ENCODE peak calls at places on chromosome 21, in seven cellular contexts. N, Q, S, W, V, I and M are unnamed samples.

GRCh38 chr21:27423073-27423472 is 456.2 kb upstream of the ADAMTS5 start:
- DNase-seq in S (no peak), V (no peak), Q (peak; percentile 85), I (no peak), W (peak; percentile 52), N (peak; percentile 65), M (peak; percentile 85)

GRCh38 chr21:40404319-40404906 is 442.5 kb downstream of the DSCAM start:
- DNase-seq in W (no peak), I (no peak), Q (no peak), N (no peak), V (no peak), S (no peak), M (no peak)

GRCh38 chr21:28704746-28705145 is 287.9 kb downstream of the LTN1 start:
- DNase-seq in V (no peak), N (no peak), S (no peak), I (no peak), W (no peak), Q (peak; percentile 74), M (no peak)

GRCh38 chr21:31905444-31906400 is 32.9 kb downstream of the HUNK start:
- DNase-seq in I (no peak), S (no peak), N (no peak), Q (no peak), W (no peak), V (no peak), M (no peak)

GRCh38 chr21:41580758-41581554 is 73.0 kb upstream of the TMPRSS2 start:
- DNase-seq in S (no peak), Q (no peak), N (peak; percentile 76), W (no peak), V (no peak), I (no peak), M (no peak)

GRCh38 chr21:25552856-25553255 is 54.4 kb downstream of the MRPL39 start:
- DNase-seq in V (no peak), I (no peak), W (no peak), S (no peak), Q (no peak), N (no peak), M (no peak)

GRCh38 chr21:41147979-41148355 is 20.0 kb upstream of the BACE2 start:
- DNase-seq in Q (no peak), W (no peak), N (no peak), I (no peak), S (no peak), V (no peak), M (no peak)

GRCh38 chr21:33230518-33231324 is 983 bp downstream of the IFNAR2 start:
- DNase-seq in I (peak; percentile 83), W (no peak), V (peak; percentile 40), S (no peak), N (peak; percentile 84), Q (peak; percentile 72), M (peak; percentile 84)

GRCh38 chr21:41932576-41933258 is 21.1 kb downstream of the C2CD2 start:
- DNase-seq in W (no peak), Q (peak; percentile 62), V (no peak), S (no peak), N (no peak), I (no peak), M (no peak)

GRCh38 chr21:42429021-42429420 is 25.3 kb downstream of the UBASH3A start:
- DNase-seq in W (no peak), Q (no peak), N (no peak), V (no peak), I (no peak), S (no peak), M (peak; percentile 32)

GRCh38 chr21:16634522-16634914 is 878.3 kb upstream of the CXADR start:
- DNase-seq in N (no peak), W (no peak), S (no peak), Q (no peak), V (no peak), I (no peak), M (no peak)

GRCh38 chr21:25031750-25032149 is 575.5 kb downstream of the MRPL39 start:
- DNase-seq in V (no peak), W (no peak), S (no peak), I (no peak), Q (no peak), N (no peak), M (no peak)

GRCh38 chr21:27476696-27477095 is 509.8 kb upstream of the ADAMTS5 start:
- DNase-seq in V (no peak), Q (no peak), S (no peak), N (no peak), I (peak; percentile 28), W (no peak), M (no peak)

GRCh38 chr21:15604424-15604823 is 125.4 kb upstream of the USP25 start:
- DNase-seq in N (no peak), I (peak; percentile 21), Q (no peak), V (no peak), S (no peak), W (no peak), M (no peak)

GRCh38 chr21:43573921-43574320 is 85.4 kb downstream of the HSF2BP start:
- DNase-seq in W (no peak), N (no peak), I (no peak), Q (no peak), V (no peak), S (no peak), M (no peak)

GRCh38 chr21:44867999-44868700 is 5.3 kb downstream of the PTTG1IP start:
- DNase-seq in V (no peak), Q (no peak), S (no peak), N (peak; percentile 49), I (no peak), W (no peak), M (no peak)
- H3K4me1 ChIP-seq in V (peaks cover 60% of the 10 kb centered on the region), Q (peaks cover 88% of the 10 kb centered on the region), S (peaks cover 25% of the 10 kb centered on the region), N (peaks cover 33% of the 10 kb centered on the region), I (peaks cover 64% of the 10 kb centered on the region), W (no peaks in the 10 kb centered on the region), M (peaks cover 68% of the 10 kb centered on the region)

GRCh38 chr21:39348040-39348354 is 891 bp downstream of the HMGN1 start:
- DNase-seq in W (no peak), S (no peak), V (no peak), I (no peak), N (no peak), Q (no peak), M (no peak)
- TF ChIP-seq POLR2A in W (no peak), S (no peak), V (no peak), I (no peak), N (no peak), Q (no peak), M (no peak)

GRCh38 chr21:37469441-37469840 is 102.9 kb downstream of the DYRK1A start:
- DNase-seq in W (no peak), V (no peak), Q (no peak), N (no peak), S (no peak), I (no peak), M (no peak)

GRCh38 chr21:37463083-37463780 is 96.7 kb downstream of the DYRK1A start:
- DNase-seq in S (no peak), V (peak; percentile 17), I (peak; percentile 71), N (no peak), W (no peak), Q (no peak), M (no peak)

GRCh38 chr21:37472581-37472980 is 106.0 kb downstream of the DYRK1A start:
- DNase-seq in S (no peak), V (no peak), N (no peak), Q (no peak), W (no peak), I (no peak), M (no peak)

GRCh38 chr21:37462087-37462861 is 95.7 kb downstream of the DYRK1A start:
- DNase-seq in Q (no peak), I (no peak), W (no peak), V (no peak), S (no peak), N (no peak), M (no peak)

GRCh38 chr21:37467082-37467481 is 100.5 kb downstream of the DYRK1A start:
- DNase-seq in S (no peak), Q (no peak), I (no peak), N (no peak), W (no peak), V (no peak), M (no peak)
- H3K4me1 ChIP-seq in S (no peaks in the 10 kb centered on the region), Q (peaks cover 59% of the 10 kb centered on the region), I (peaks cover 7% of the 10 kb centered on the region), N (peaks cover 4% of the 10 kb centered on the region), W (no peaks in the 10 kb centered on the region), V (peaks cover 20% of the 10 kb centered on the region), M (peaks cover 25% of the 10 kb centered on the region)

DNA sequence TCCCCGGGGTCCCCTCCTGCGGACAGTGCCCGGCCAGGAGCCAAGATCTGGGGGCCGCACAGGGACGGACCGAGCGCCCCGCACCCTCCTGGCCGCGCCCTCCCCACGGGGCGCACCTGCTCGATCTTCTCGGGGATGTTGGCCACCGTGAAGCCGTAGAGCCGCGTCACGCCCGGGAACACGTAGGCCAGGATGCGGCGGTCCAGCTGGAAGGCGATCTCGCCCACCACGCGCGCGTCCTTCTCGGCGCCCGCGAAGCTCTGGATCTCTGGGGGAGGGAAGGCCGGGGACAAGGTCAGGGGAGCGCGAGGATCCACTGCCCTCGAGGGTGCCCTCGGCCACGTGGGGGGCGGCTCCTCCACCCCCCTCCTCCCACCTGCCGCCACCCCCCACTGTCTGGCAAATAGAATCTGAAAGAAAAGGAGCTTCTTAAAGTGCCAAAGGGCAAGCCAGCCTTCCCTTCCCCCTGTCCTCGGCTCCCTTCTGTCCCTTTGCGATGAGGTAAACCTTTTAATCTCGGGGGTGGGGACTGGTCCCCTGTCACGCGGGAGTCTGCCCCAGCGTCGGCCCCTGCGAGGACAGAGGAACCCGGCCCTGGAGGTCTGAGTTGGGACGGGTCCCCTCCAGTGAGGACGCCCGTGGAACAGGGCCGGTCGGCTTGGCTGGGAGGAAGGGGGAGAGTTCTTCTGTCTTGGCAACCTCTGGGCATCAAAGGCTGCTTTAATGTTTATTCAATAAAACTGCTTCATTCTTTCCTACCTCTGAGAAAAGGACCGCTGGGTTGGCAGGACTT is 6.6 kb upstream of the FTCD start:
- DNase-seq in Q (no peak), W (peak; percentile 7), S (no peak), V (no peak), I (no peak), N (peak; percentile 19), M (peak; percentile 75)
- TF ChIP-seq POLR2A in Q (no peak), W (no peak), S (no peak), V (no peak), I (no peak), N (no peak), M (no peak)

DNA sequence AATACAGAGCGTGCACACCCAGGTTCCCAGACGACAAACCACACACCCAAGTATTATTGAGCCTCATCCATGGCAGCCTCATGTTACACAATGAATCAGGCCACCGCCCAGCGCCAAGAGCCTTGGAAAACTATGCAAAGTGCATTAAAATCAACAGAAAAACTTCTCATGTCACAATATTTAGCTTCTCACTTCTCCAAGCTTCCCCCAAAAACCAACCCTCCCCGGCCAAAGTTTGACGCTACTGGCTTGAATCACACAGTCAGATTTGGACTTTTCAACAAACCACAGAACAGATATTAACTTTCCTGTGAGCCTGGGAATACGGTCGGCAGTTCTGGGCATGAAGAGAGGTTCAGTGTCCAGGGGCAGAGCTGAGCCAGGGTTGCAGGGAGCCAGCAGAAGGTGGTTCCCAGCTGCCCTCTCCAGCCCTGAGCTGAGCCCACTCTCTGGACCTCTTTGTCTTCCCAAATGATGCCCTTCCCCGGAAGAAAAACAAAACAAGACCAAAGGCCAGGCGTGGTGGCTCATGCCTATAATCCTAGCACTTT is 71.1 kb downstream of the SETD4 start:
- DNase-seq in W (peak; percentile 42), I (no peak), Q (no peak), V (no peak), S (no peak), N (no peak), M (peak; percentile 84)
- H3K4me1 ChIP-seq in W (no peaks in the 10 kb centered on the region), I (no peaks in the 10 kb centered on the region), Q (no peaks in the 10 kb centered on the region), V (no peaks in the 10 kb centered on the region), S (no peaks in the 10 kb centered on the region), N (no peaks in the 10 kb centered on the region), M (no peaks in the 10 kb centered on the region)

GRCh38 chr21:30590297-30590696 is at the start of gene KRTAP22-2:
- DNase-seq in N (no peak), Q (no peak), S (no peak), V (no peak), I (no peak), W (no peak), M (no peak)
- TF ChIP-seq POLR2A in N (no peak), Q (no peak), S (no peak), V (no peak), I (no peak), W (no peak), M (no peak)

GRCh38 chr21:18170829-18171228 is 73.8 kb upstream of the CHODL start:
- DNase-seq in N (no peak), W (no peak), I (no peak), S (no peak), V (no peak), Q (no peak), M (no peak)
- H3K4me1 ChIP-seq in N (no peaks in the 10 kb centered on the region), W (no peaks in the 10 kb centered on the region), I (no peaks in the 10 kb centered on the region), S (no peaks in the 10 kb centered on the region), V (no peaks in the 10 kb centered on the region), Q (no peaks in the 10 kb centered on the region), M (no peaks in the 10 kb centered on the region)